ENCODE peak calls at places on chromosomes 12 and 14, in seven cellular contexts. H, Y, D, Q, J, B and G are unnamed samples.
A peak's percentile ranks its signal among the peaks of the same experiment; 100 is the strongest.

GRCh38 chr14:93137864-93138263 is 22.1 kb upstream of the ITPK1 start:
- DNase-seq in H (no peak), Q (no peak), D (no peak), Y (no peak), B (peak; percentile 57), J (no peak), G (peak; percentile 12)

GRCh38 chr14:36579001-36579555 is 3.3 kb downstream of the NKX2-8 start:
- DNase-seq in Q (no peak), J (no peak), D (no peak), H (no peak), Y (no peak), B (no peak), G (no peak)

GRCh38 chr14:39203659-39204606 is 28.9 kb downstream of the PNN start:
- DNase-seq in D (no peak), Y (peak; percentile 95), J (no peak), B (peak; percentile 71), Q (no peak), H (no peak), G (no peak)

GRCh38 chr12:69545081-69545480 is 40.2 kb upstream of the CCT2 start:
- DNase-seq in D (no peak), Q (no peak), Y (no peak), H (no peak), J (no peak), B (no peak), G (no peak)

GRCh38 chr14:39434401-39434800 is 2.2 kb upstream of the FBXO33 start:
- DNase-seq in Q (no peak), D (no peak), H (no peak), Y (no peak), B (no peak), J (no peak), G (peak; percentile 8)

GRCh38 chr12:34354239-34355200 is 332.2 kb downstream of the ALG10 start:
- DNase-seq in Q (no peak), D (no peak), J (no peak), Y (no peak), B (no peak), H (no peak), G (no peak)

GRCh38 chr12:104456417-104456949 is at the start of gene CHST11:
- DNase-seq in H (peak; percentile 92), Y (peak; percentile 97), Q (peak; percentile 92), B (peak; percentile 96), J (peak; percentile 95), D (peak; percentile 90), G (peak; percentile 79)

GRCh38 chr14:104332634-104333270 is 194.4 kb downstream of the KIF26A start:
- DNase-seq in H (no peak), J (no peak), B (no peak), D (no peak), Y (no peak), Q (no peak), G (no peak)

GRCh38 chr14:92486881-92487280 is 26.7 kb upstream of the RIN3 start:
- DNase-seq in J (peak; percentile 26), B (no peak), D (peak; percentile 13), Q (no peak), Y (no peak), H (no peak), G (peak; percentile 66)

GRCh38 chr12:113259499-113259953 is 38.3 kb downstream of the TPCN1 start:
- DNase-seq in D (no peak), Y (peak; percentile 72), B (no peak), Q (no peak), H (no peak), J (peak; percentile 40), G (no peak)

GRCh38 chr12:109264095-109264942 is 44.8 kb downstream of the FOXN4 start:
- DNase-seq in J (peak; percentile 43), Y (peak; percentile 92), H (peak; percentile 75), D (peak; percentile 93), Q (peak; percentile 86), B (peak; percentile 96), G (peak; percentile 41)

GRCh38 chr12:122825773-122826724 is 9.2 kb upstream of the HIP1R start:
- DNase-seq in D (no peak), H (no peak), J (no peak), Y (no peak), B (no peak), Q (no peak), G (no peak)

GRCh38 chr12:27236498-27236897 is 7.6 kb upstream of the STK38L start:
- DNase-seq in B (no peak), D (no peak), Y (no peak), Q (peak; percentile 31), H (no peak), J (peak; percentile 57), G (peak; percentile 50)

GRCh38 chr14:100872241-100872640 is 31.3 kb downstream of the RTL1 start:
- DNase-seq in H (no peak), D (no peak), B (no peak), J (no peak), Y (no peak), Q (no peak), G (peak; percentile 43)

GRCh38 chr12:90679674-90680073 is 275.3 kb downstream of the CCER1 start:
- DNase-seq in Q (no peak), Y (no peak), H (no peak), J (no peak), B (no peak), D (no peak), G (no peak)

GRCh38 chr12:16347391-16348298 is at the start of gene MGST1:
- DNase-seq in D (peak; percentile 87), B (peak; percentile 95), J (peak; percentile 64), Y (peak; percentile 96), Q (no peak), H (peak; percentile 89), G (peak; percentile 59)

GRCh38 chr12:88255224-88255623 is 113.1 kb downstream of the TMTC3 start:
- DNase-seq in D (no peak), B (no peak), Y (no peak), J (no peak), Q (no peak), H (no peak), G (no peak)

GRCh38 chr14:25048170-25049126 is 1.5 kb downstream of the STXBP6 start:
- DNase-seq in B (no peak), H (no peak), J (no peak), Y (no peak), Q (no peak), D (no peak), G (peak; percentile 86)

GRCh38 chr12:99154264-99154982 is 493.1 kb upstream of the GARIN6 start:
- DNase-seq in Q (no peak), H (no peak), J (no peak), Y (peak; percentile 7), B (peak; percentile 30), D (peak; percentile 49), G (no peak)

GRCh38 chr14:101361044-101361443 is 200.3 kb upstream of the DIO3 start:
- DNase-seq in Y (no peak), J (no peak), B (no peak), H (no peak), Q (no peak), D (no peak), G (no peak)

GRCh38 chr14:101721951-101722661 is 39.4 kb upstream of the PPP2R5C start:
- DNase-seq in J (peak; percentile 88), D (no peak), Y (peak; percentile 87), H (no peak), Q (no peak), B (peak; percentile 90), G (no peak)

GRCh38 chr14:94161087-94161486 is 13.0 kb upstream of the PPP4R4 start:
- DNase-seq in Q (no peak), H (no peak), B (no peak), Y (no peak), D (no peak), J (no peak), G (no peak)

GRCh38 chr14:100688598-100689499 is 37.8 kb upstream of the DLK1 start:
- DNase-seq in H (no peak), J (peak; percentile 82), B (no peak), D (no peak), Q (no peak), Y (peak; percentile 48), G (peak; percentile 82)

GRCh38 chr12:6294533-6295186 is 15.8 kb upstream of the PLEKHG6 start:
- DNase-seq in D (no peak), B (no peak), H (no peak), J (peak; percentile 51), Y (no peak), Q (peak; percentile 52), G (no peak)

GRCh38 chr14:64278458-64278857 is 15.7 kb downstream of the ESR2 start:
- DNase-seq in Q (no peak), B (no peak), Y (no peak), J (no peak), D (no peak), H (no peak), G (no peak)

DNA sequence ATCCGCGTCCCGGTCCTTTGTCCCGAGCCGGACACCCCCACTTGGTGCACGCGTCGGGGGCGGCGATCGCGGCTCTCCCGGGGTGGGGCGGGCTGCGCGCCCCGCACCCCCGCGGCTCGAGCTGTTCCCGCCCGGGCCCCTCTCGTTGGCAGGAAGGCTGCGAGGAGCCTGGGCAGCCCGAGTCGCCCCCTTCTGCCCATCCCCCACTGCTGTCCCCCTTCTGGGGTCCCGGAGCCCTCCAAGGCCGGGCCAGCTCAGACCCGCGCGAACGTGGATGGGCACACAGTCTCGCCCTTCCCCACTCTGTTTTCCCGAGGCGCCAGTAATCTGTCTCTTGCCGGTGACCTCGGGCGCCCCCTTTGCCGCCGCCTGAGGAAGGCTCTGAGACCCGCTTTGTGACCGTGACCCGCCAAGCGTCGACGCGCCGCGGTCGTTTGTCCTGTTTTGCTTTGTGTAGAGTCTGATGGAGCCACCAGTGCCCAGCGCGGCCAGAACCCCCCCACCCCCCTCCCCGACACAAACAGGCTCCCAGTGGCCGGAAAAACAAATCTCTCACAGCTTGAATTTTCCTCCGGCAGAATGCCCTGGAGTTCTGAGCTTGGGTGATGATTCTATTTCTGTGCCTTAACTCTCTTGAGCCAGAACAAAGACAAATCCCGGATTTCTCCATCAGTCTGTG is 610 bp downstream of the C14orf132 start:
- DNase-seq in Y (peak; percentile 67), H (peak; percentile 46), B (peak; percentile 61), D (peak; percentile 69), J (peak; percentile 50), Q (no peak), G (peak; percentile 16)
- H2BK5ac ChIP-seq in Y (peak overlapping the region; percentile 37), H (no peak overlapping the region), B (no peak overlapping the region), D (no peak overlapping the region), J (peak overlapping the region; percentile 24), Q (no peak overlapping the region), G (peak overlapping the region; percentile 51)

GRCh38 chr14:68291820-68292219 is 472.2 kb downstream of the RAD51B start:
- DNase-seq in D (peak; percentile 57), H (no peak), B (peak; percentile 78), Y (peak; percentile 99), J (no peak), Q (no peak), G (no peak)
- H2BK5ac ChIP-seq in D (no peak overlapping the region), H (no peak overlapping the region), B (no peak overlapping the region), Y (peak overlapping the region; percentile 53), J (no peak overlapping the region), Q (peak overlapping the region; percentile 88), G (no peak overlapping the region)

DNA sequence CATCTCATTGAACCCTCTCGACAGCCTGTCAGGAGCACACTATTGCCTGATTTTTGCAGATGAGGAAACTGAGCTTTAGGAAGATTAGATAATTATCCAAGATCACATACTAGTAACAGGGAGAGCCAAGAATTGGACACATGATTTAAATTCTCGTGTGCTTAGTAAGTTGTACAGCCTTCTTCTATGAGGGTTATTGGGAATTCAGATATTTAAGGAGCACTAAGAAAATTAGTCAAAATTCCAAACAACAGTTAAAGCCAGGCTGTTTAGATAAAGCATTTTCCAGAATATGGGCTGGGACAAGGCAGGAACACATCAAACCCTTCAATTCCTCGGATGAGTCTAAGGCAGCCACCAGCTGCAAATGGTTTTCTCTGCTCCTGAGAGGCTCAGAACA is 148.8 kb downstream of the TMEM30B start:
- DNase-seq in Y (no peak), J (no peak), D (no peak), Q (peak; percentile 17), H (no peak), B (no peak), G (peak; percentile 62)
- H2BK5ac ChIP-seq in Y (no peak overlapping the region), J (no peak overlapping the region), D (no peak overlapping the region), Q (no peak overlapping the region), H (no peak overlapping the region), B (no peak overlapping the region), G (peak overlapping the region; percentile 34)

GRCh38 chr12:50033317-50033679 is 8.0 kb upstream of the RACGAP1 start:
- DNase-seq in Q (no peak), H (no peak), B (no peak), D (no peak), Y (no peak), J (no peak), G (no peak)
- H2BK5ac ChIP-seq in Q (no peak overlapping the region), H (no peak overlapping the region), B (no peak overlapping the region), D (no peak overlapping the region), Y (no peak overlapping the region), J (no peak overlapping the region), G (no peak overlapping the region)